ENCODE peak calls at places on chromosomes 6 and 20, in ten cellular contexts. One of them, this sample, is unnamed.

GRCh38 chr6:44606506-44606905 is 219.0 kb downstream of the CDC5L start:
- DNase-seq in Peyer's patch: no peak
- DNase-seq in SJSA1: no peak
- DNase-seq in CD4-positive, CD25-positive, alpha-beta regulatory T cell: no peak
- DNase-seq in PC-3: no peak
- DNase-seq in hepatocyte: no peak
- DNase-seq in heart left ventricle: no peak
- DNase-seq in neuronal stem cell: no peak
- DNase-seq in lower lobe of right lung: no peak
- DNase-seq in heart right ventricle: no peak
- DNase-seq in this sample: no peak

GRCh38 chr20:11891827-11892521 is 25.7 kb upstream of the BTBD3 start:
- DNase-seq in lower lobe of right lung: peak
- DNase-seq in heart left ventricle: peak
- DNase-seq in neuronal stem cell: peak
- DNase-seq in heart right ventricle: peak
- DNase-seq in SJSA1: peak
- DNase-seq in PC-3: peak
- DNase-seq in hepatocyte: peak
- DNase-seq in Peyer's patch: peak
- DNase-seq in CD4-positive, CD25-positive, alpha-beta regulatory T cell: no peak
- DNase-seq in this sample: peak

GRCh38 chr6:36820700-36821580 is 18.3 kb downstream of the CPNE5 start:
- DNase-seq in heart right ventricle: no peak
- DNase-seq in lower lobe of right lung: no peak
- DNase-seq in heart left ventricle: peak
- DNase-seq in neuronal stem cell: no peak
- DNase-seq in hepatocyte: peak
- DNase-seq in PC-3: no peak
- DNase-seq in CD4-positive, CD25-positive, alpha-beta regulatory T cell: no peak
- DNase-seq in SJSA1: no peak
- DNase-seq in Peyer's patch: no peak
- DNase-seq in this sample: no peak

GRCh38 chr20:44039741-44040140 is 125.1 kb downstream of the TOX2 start:
- DNase-seq in SJSA1: no peak
- DNase-seq in heart right ventricle: no peak
- DNase-seq in CD4-positive, CD25-positive, alpha-beta regulatory T cell: no peak
- DNase-seq in Peyer's patch: no peak
- DNase-seq in neuronal stem cell: no peak
- DNase-seq in heart left ventricle: no peak
- DNase-seq in lower lobe of right lung: no peak
- DNase-seq in hepatocyte: no peak
- DNase-seq in PC-3: no peak
- DNase-seq in this sample: no peak

GRCh38 chr20:19992996-19993908 is 23.9 kb upstream of the NAA20 start:
- DNase-seq in lower lobe of right lung: no peak
- DNase-seq in heart left ventricle: no peak
- DNase-seq in neuronal stem cell: no peak
- DNase-seq in PC-3: peak
- DNase-seq in Peyer's patch: no peak
- DNase-seq in heart right ventricle: no peak
- DNase-seq in CD4-positive, CD25-positive, alpha-beta regulatory T cell: no peak
- DNase-seq in hepatocyte: peak
- DNase-seq in SJSA1: peak
- DNase-seq in this sample: no peak

GRCh38 chr6:8084586-8084985 is 17.8 kb downstream of the EEF1E1 start:
- DNase-seq in PC-3: no peak
- DNase-seq in CD4-positive, CD25-positive, alpha-beta regulatory T cell: no peak
- DNase-seq in heart right ventricle: no peak
- DNase-seq in SJSA1: no peak
- DNase-seq in Peyer's patch: no peak
- DNase-seq in lower lobe of right lung: no peak
- DNase-seq in neuronal stem cell: no peak
- DNase-seq in heart left ventricle: no peak
- DNase-seq in hepatocyte: no peak
- DNase-seq in this sample: no peak

GRCh38 chr6:2264932-2265331 is 19.5 kb upstream of the GMDS start:
- DNase-seq in lower lobe of right lung: no peak
- DNase-seq in neuronal stem cell: no peak
- DNase-seq in heart left ventricle: no peak
- DNase-seq in SJSA1: no peak
- DNase-seq in PC-3: peak
- DNase-seq in heart right ventricle: no peak
- DNase-seq in hepatocyte: no peak
- DNase-seq in Peyer's patch: no peak
- DNase-seq in CD4-positive, CD25-positive, alpha-beta regulatory T cell: no peak
- DNase-seq in this sample: no peak

GRCh38 chr6:44088827-44089590 is 38.2 kb downstream of the MRPL14 start:
- DNase-seq in hepatocyte: no peak
- DNase-seq in lower lobe of right lung: no peak
- DNase-seq in neuronal stem cell: no peak
- DNase-seq in Peyer's patch: no peak
- DNase-seq in CD4-positive, CD25-positive, alpha-beta regulatory T cell: no peak
- DNase-seq in heart left ventricle: no peak
- DNase-seq in heart right ventricle: no peak
- DNase-seq in PC-3: no peak
- DNase-seq in SJSA1: no peak
- DNase-seq in this sample: no peak

GRCh38 chr20:58577871-58578615 is 62.8 kb upstream of the APCDD1L start:
- DNase-seq in hepatocyte: no peak
- DNase-seq in heart left ventricle: no peak
- DNase-seq in neuronal stem cell: no peak
- DNase-seq in CD4-positive, CD25-positive, alpha-beta regulatory T cell: no peak
- DNase-seq in SJSA1: no peak
- DNase-seq in PC-3: no peak
- DNase-seq in lower lobe of right lung: no peak
- DNase-seq in heart right ventricle: no peak
- DNase-seq in Peyer's patch: no peak
- DNase-seq in this sample: no peak

GRCh38 chr6:156182356-156182755 is 594.8 kb upstream of the ARID1B start:
- DNase-seq in heart right ventricle: no peak
- DNase-seq in hepatocyte: no peak
- DNase-seq in PC-3: no peak
- DNase-seq in Peyer's patch: no peak
- DNase-seq in CD4-positive, CD25-positive, alpha-beta regulatory T cell: no peak
- DNase-seq in lower lobe of right lung: no peak
- DNase-seq in neuronal stem cell: no peak
- DNase-seq in SJSA1: no peak
- DNase-seq in heart left ventricle: no peak
- DNase-seq in this sample: no peak

GRCh38 chr6:107080036-107080435 is 35.3 kb downstream of the BEND3 start:
- DNase-seq in heart left ventricle: no peak
- DNase-seq in hepatocyte: no peak
- DNase-seq in SJSA1: no peak
- DNase-seq in Peyer's patch: no peak
- DNase-seq in neuronal stem cell: no peak
- DNase-seq in lower lobe of right lung: no peak
- DNase-seq in heart right ventricle: no peak
- DNase-seq in PC-3: peak
- DNase-seq in CD4-positive, CD25-positive, alpha-beta regulatory T cell: no peak
- DNase-seq in this sample: no peak

GRCh38 chr20:37647946-37648345 is 45.9 kb upstream of the CTNNBL1 start:
- DNase-seq in lower lobe of right lung: no peak
- DNase-seq in hepatocyte: no peak
- DNase-seq in Peyer's patch: no peak
- DNase-seq in heart right ventricle: no peak
- DNase-seq in SJSA1: no peak
- DNase-seq in PC-3: no peak
- DNase-seq in neuronal stem cell: no peak
- DNase-seq in heart left ventricle: no peak
- DNase-seq in CD4-positive, CD25-positive, alpha-beta regulatory T cell: no peak
- DNase-seq in this sample: no peak

GRCh38 chr6:16157909-16158308 is 29.0 kb downstream of the MYLIP start:
- DNase-seq in hepatocyte: no peak
- DNase-seq in neuronal stem cell: peak
- DNase-seq in CD4-positive, CD25-positive, alpha-beta regulatory T cell: no peak
- DNase-seq in heart left ventricle: peak
- DNase-seq in heart right ventricle: no peak
- DNase-seq in PC-3: no peak
- DNase-seq in lower lobe of right lung: no peak
- DNase-seq in Peyer's patch: no peak
- DNase-seq in SJSA1: no peak
- DNase-seq in this sample: no peak

GRCh38 chr6:156687875-156688549 is 89.2 kb upstream of the ARID1B start:
- DNase-seq in CD4-positive, CD25-positive, alpha-beta regulatory T cell: peak
- DNase-seq in PC-3: peak
- DNase-seq in Peyer's patch: no peak
- DNase-seq in heart left ventricle: peak
- DNase-seq in neuronal stem cell: peak
- DNase-seq in heart right ventricle: peak
- DNase-seq in SJSA1: no peak
- DNase-seq in lower lobe of right lung: peak
- DNase-seq in hepatocyte: peak
- DNase-seq in this sample: no peak

DNA sequence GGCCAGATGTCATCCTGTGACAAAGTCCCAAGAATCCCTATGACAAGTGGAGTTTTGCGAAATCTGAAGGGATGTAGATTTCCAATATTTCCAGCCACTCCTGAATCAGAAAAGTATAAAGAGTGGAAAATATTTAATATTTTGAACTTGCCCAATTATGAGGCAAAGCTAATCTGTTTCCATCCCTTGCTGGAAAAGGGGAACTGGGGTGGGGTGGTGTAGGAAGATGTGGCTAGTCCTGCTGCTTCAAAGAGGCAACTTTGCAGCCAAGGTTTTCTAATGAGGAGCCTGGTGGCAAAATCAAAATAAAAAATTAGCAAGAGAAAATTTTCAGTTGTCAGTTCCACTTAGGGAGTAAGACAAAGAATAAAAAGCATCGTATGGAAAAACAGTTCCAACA is 480.1 kb upstream of the JARID2 start:
- DNase-seq in heart left ventricle: no peak
- DNase-seq in hepatocyte: no peak
- DNase-seq in heart right ventricle: no peak
- DNase-seq in lower lobe of right lung: no peak
- DNase-seq in neuronal stem cell: no peak
- DNase-seq in PC-3: no peak
- DNase-seq in CD4-positive, CD25-positive, alpha-beta regulatory T cell: no peak
- DNase-seq in SJSA1: no peak
- DNase-seq in Peyer's patch: no peak
- DNase-seq in this sample: no peak
- H3K4me3 ChIP-seq in heart left ventricle: no peak
- H3K4me3 ChIP-seq in hepatocyte: no peak
- H3K4me3 ChIP-seq in heart right ventricle: no peak
- H3K4me3 ChIP-seq in lower lobe of right lung: no peak
- H3K4me3 ChIP-seq in neuronal stem cell: no peak
- H3K4me3 ChIP-seq in PC-3: no peak
- H3K4me3 ChIP-seq in CD4-positive, CD25-positive, alpha-beta regulatory T cell: no peak
- H3K4me3 ChIP-seq in SJSA1: no peak
- H3K4me3 ChIP-seq in Peyer's patch: no peak
- H3K4me3 ChIP-seq in this sample: no peak

GRCh38 chr6:159714404-159714803 is 12.9 kb upstream of the WTAP start:
- DNase-seq in PC-3: no peak
- DNase-seq in hepatocyte: no peak
- DNase-seq in heart left ventricle: no peak
- DNase-seq in lower lobe of right lung: no peak
- DNase-seq in SJSA1: no peak
- DNase-seq in Peyer's patch: no peak
- DNase-seq in CD4-positive, CD25-positive, alpha-beta regulatory T cell: no peak
- DNase-seq in neuronal stem cell: no peak
- DNase-seq in heart right ventricle: no peak
- DNase-seq in this sample: no peak

GRCh38 chr6:159716247-159717086 is 10.8 kb upstream of the WTAP start:
- DNase-seq in neuronal stem cell: no peak
- DNase-seq in hepatocyte: peak
- DNase-seq in heart left ventricle: no peak
- DNase-seq in PC-3: peak
- DNase-seq in Peyer's patch: no peak
- DNase-seq in SJSA1: no peak
- DNase-seq in heart right ventricle: no peak
- DNase-seq in CD4-positive, CD25-positive, alpha-beta regulatory T cell: no peak
- DNase-seq in lower lobe of right lung: no peak
- DNase-seq in this sample: no peak

GRCh38 chr6:159715605-159716004 is 11.7 kb upstream of the WTAP start:
- DNase-seq in lower lobe of right lung: no peak
- DNase-seq in Peyer's patch: no peak
- DNase-seq in heart left ventricle: no peak
- DNase-seq in hepatocyte: no peak
- DNase-seq in PC-3: no peak
- DNase-seq in heart right ventricle: no peak
- DNase-seq in CD4-positive, CD25-positive, alpha-beta regulatory T cell: no peak
- DNase-seq in neuronal stem cell: no peak
- DNase-seq in SJSA1: no peak
- DNase-seq in this sample: no peak

GRCh38 chr6:159713984-159714383 is 13.3 kb upstream of the WTAP start:
- DNase-seq in PC-3: no peak
- DNase-seq in CD4-positive, CD25-positive, alpha-beta regulatory T cell: no peak
- DNase-seq in heart left ventricle: no peak
- DNase-seq in neuronal stem cell: no peak
- DNase-seq in hepatocyte: no peak
- DNase-seq in SJSA1: no peak
- DNase-seq in heart right ventricle: no peak
- DNase-seq in lower lobe of right lung: no peak
- DNase-seq in Peyer's patch: no peak
- DNase-seq in this sample: no peak

GRCh38 chr6:159715168-159715567 is 12.1 kb upstream of the WTAP start:
- DNase-seq in CD4-positive, CD25-positive, alpha-beta regulatory T cell: no peak
- DNase-seq in heart left ventricle: no peak
- DNase-seq in hepatocyte: no peak
- DNase-seq in neuronal stem cell: no peak
- DNase-seq in PC-3: no peak
- DNase-seq in lower lobe of right lung: no peak
- DNase-seq in SJSA1: no peak
- DNase-seq in heart right ventricle: no peak
- DNase-seq in Peyer's patch: no peak
- DNase-seq in this sample: no peak
- H3K27ac ChIP-seq in CD4-positive, CD25-positive, alpha-beta regulatory T cell: no peak
- H3K27ac ChIP-seq in heart left ventricle: no peak
- H3K27ac ChIP-seq in hepatocyte: peak
- H3K27ac ChIP-seq in neuronal stem cell: no peak
- H3K27ac ChIP-seq in PC-3: no peak
- H3K27ac ChIP-seq in lower lobe of right lung: peak
- H3K27ac ChIP-seq in SJSA1: no peak
- H3K27ac ChIP-seq in heart right ventricle: peak
- H3K27ac ChIP-seq in Peyer's patch: peak
- H3K27ac ChIP-seq in this sample: no peak

DNA sequence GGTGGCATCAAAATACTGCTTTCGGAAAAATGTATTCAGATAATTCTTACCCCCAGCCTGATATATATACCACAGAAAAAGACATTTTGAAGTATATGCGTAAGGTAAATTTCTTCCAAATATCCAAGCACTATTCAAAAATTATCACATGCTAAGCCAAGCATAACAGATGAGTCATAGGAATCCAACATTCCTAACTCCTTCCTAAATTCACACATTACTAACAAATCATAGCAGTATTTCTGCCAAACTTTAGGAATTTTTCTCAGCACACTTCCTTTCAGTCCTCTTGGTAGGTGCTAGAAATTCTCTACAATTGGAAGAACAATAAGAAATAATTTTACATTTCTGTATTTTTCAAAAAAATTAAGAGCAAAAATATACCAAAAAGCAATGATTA is 417.5 kb downstream of the EYS start:
- DNase-seq in PC-3: peak
- DNase-seq in CD4-positive, CD25-positive, alpha-beta regulatory T cell: no peak
- DNase-seq in Peyer's patch: no peak
- DNase-seq in heart right ventricle: no peak
- DNase-seq in heart left ventricle: no peak
- DNase-seq in hepatocyte: no peak
- DNase-seq in neuronal stem cell: no peak
- DNase-seq in lower lobe of right lung: no peak
- DNase-seq in SJSA1: no peak
- DNase-seq in this sample: no peak
- H3K4me3 ChIP-seq in PC-3: no peak
- H3K4me3 ChIP-seq in CD4-positive, CD25-positive, alpha-beta regulatory T cell: no peak
- H3K4me3 ChIP-seq in Peyer's patch: no peak
- H3K4me3 ChIP-seq in heart right ventricle: no peak
- H3K4me3 ChIP-seq in heart left ventricle: no peak
- H3K4me3 ChIP-seq in hepatocyte: no peak
- H3K4me3 ChIP-seq in neuronal stem cell: no peak
- H3K4me3 ChIP-seq in lower lobe of right lung: no peak
- H3K4me3 ChIP-seq in SJSA1: no peak
- H3K4me3 ChIP-seq in this sample: no peak

GRCh38 chr20:49230575-49231211 is 11.5 kb downstream of the DDX27 start:
- DNase-seq in hepatocyte: no peak
- DNase-seq in Peyer's patch: peak
- DNase-seq in PC-3: no peak
- DNase-seq in heart left ventricle: peak
- DNase-seq in CD4-positive, CD25-positive, alpha-beta regulatory T cell: no peak
- DNase-seq in SJSA1: no peak
- DNase-seq in heart right ventricle: peak
- DNase-seq in neuronal stem cell: no peak
- DNase-seq in lower lobe of right lung: peak
- DNase-seq in this sample: no peak
- H3K27ac ChIP-seq in hepatocyte: peak
- H3K27ac ChIP-seq in Peyer's patch: peak
- H3K27ac ChIP-seq in PC-3: no peak
- H3K27ac ChIP-seq in heart left ventricle: no peak
- H3K27ac ChIP-seq in CD4-positive, CD25-positive, alpha-beta regulatory T cell: no peak
- H3K27ac ChIP-seq in SJSA1: no peak
- H3K27ac ChIP-seq in heart right ventricle: no peak
- H3K27ac ChIP-seq in neuronal stem cell: no peak
- H3K27ac ChIP-seq in lower lobe of right lung: peak
- H3K27ac ChIP-seq in this sample: no peak

This sample was measured in naive thymus-derived CD4-positive, alpha-beta T cell.